ENCODE peak calls at places on chromosomes 11 and 22, in six cellular contexts. E, O, Y, A, K and D are unnamed samples. For H3K79me2, the result is how much of the 10 kb centered on the place peaks cover.

GRCh38 chr11:46047520-46047919 is 73.7 kb downstream of the PHF21A start:
- DNase-seq in Y (no peak), A (no peak), K (no peak), O (peak), E (peak), D (no peak)

GRCh38 chr22:16651217-16651616 is 58.6 kb upstream of the CCT8L2 start:
- DNase-seq in Y (no peak), A (no peak), E (no peak), O (no peak), K (no peak), D (no peak)

GRCh38 chr11:47186076-47186936 is at the start of gene PACSIN3:
- DNase-seq in K (no peak), E (no peak), A (peak), Y (peak), O (peak), D (peak)

GRCh38 chr11:117144477-117145392 is 648 bp downstream of the PAFAH1B2 start:
- DNase-seq in Y (peak), A (peak), O (peak), E (peak), K (no peak), D (peak)

GRCh38 chr22:46066691-46067090 is 83.6 kb upstream of the PPARA start:
- DNase-seq in Y (peak), E (no peak), K (no peak), A (no peak), O (peak), D (no peak)

GRCh38 chr11:111792314-111792713 is 26.1 kb upstream of the PPP2R1B start:
- DNase-seq in A (no peak), O (no peak), K (no peak), Y (no peak), E (no peak), D (no peak)

GRCh38 chr11:58968251-58968711 is 29.0 kb downstream of the GLYATL1 start:
- DNase-seq in Y (no peak), O (no peak), E (no peak), K (no peak), A (no peak), D (no peak)

GRCh38 chr11:72411623-72412532 is 22.5 kb downstream of the CLPB start:
- DNase-seq in A (no peak), O (no peak), E (no peak), K (no peak), Y (no peak), D (no peak)

GRCh38 chr11:45092901-45093760 is 53.3 kb upstream of the PRDM11 start:
- DNase-seq in Y (no peak), O (peak), E (no peak), K (no peak), A (no peak), D (no peak)

GRCh38 chr11:131977231-131977630 is 606.8 kb downstream of the NTM start:
- DNase-seq in K (no peak), Y (no peak), A (no peak), E (no peak), O (peak), D (no peak)

GRCh38 chr22:33728847-33729246 is 191.4 kb downstream of the LARGE1 start:
- DNase-seq in O (no peak), Y (no peak), K (no peak), A (no peak), E (peak), D (no peak)

GRCh38 chr22:31838917-31839316 is 85.1 kb downstream of the DEPDC5 start:
- DNase-seq in A (no peak), K (no peak), Y (no peak), E (peak), O (no peak), D (no peak)

GRCh38 chr11:45021001-45021400 is 70.3 kb upstream of the TP53I11 start:
- DNase-seq in O (no peak), E (no peak), K (no peak), A (peak), Y (peak), D (peak)

GRCh38 chr11:57349491-57350274 is 11.5 kb downstream of the P2RX3 start:
- DNase-seq in A (peak), O (peak), K (peak), E (no peak), Y (peak), D (peak)

GRCh38 chr11:8090756-8091155 is 9.7 kb downstream of the TUB start:
- DNase-seq in A (peak), O (peak), Y (peak), E (no peak), K (peak), D (peak)

GRCh38 chr11:46149342-46149741 is 28.1 kb upstream of the PHF21A start:
- DNase-seq in O (no peak), A (peak), Y (no peak), K (no peak), E (no peak), D (no peak)

GRCh38 chr11:72072348-72072747 is 8.0 kb downstream of the NUMA1 start:
- DNase-seq in O (peak), E (peak), A (no peak), K (peak), Y (peak), D (peak)

GRCh38 chr11:67482736-67483497 is at the start of gene AIP:
- DNase-seq in O (peak), E (peak), K (peak), A (peak), Y (peak), D (peak)

GRCh38 chr11:11993814-11994213 is 14.6 kb downstream of the DKK3 start:
- DNase-seq in K (peak), Y (peak), E (peak), O (peak), A (no peak), D (no peak)

GRCh38 chr11:110376711-110377324 is 52.9 kb upstream of the FDX1 start:
- DNase-seq in K (peak), A (peak), E (peak), O (peak), Y (peak), D (peak)

GRCh38 chr22:23085351-23085671 is 15.0 kb downstream of the GNAZ start:
- DNase-seq in A (no peak), O (no peak), K (no peak), E (no peak), Y (no peak), D (no peak)

GRCh38 chr11:69682221-69682620 is 7.1 kb upstream of the LTO1 start:
- DNase-seq in Y (no peak), K (no peak), O (no peak), A (no peak), E (peak), D (no peak)

GRCh38 chr22:34897126-34897525 is 168.8 kb upstream of the ISX start:
- DNase-seq in O (no peak), K (no peak), A (no peak), E (no peak), Y (no peak), D (no peak)

GRCh38 chr22:27075891-27076290 is 418.5 kb downstream of the MIAT start:
- DNase-seq in E (peak), O (no peak), K (no peak), A (peak), Y (no peak), D (no peak)

DNA sequence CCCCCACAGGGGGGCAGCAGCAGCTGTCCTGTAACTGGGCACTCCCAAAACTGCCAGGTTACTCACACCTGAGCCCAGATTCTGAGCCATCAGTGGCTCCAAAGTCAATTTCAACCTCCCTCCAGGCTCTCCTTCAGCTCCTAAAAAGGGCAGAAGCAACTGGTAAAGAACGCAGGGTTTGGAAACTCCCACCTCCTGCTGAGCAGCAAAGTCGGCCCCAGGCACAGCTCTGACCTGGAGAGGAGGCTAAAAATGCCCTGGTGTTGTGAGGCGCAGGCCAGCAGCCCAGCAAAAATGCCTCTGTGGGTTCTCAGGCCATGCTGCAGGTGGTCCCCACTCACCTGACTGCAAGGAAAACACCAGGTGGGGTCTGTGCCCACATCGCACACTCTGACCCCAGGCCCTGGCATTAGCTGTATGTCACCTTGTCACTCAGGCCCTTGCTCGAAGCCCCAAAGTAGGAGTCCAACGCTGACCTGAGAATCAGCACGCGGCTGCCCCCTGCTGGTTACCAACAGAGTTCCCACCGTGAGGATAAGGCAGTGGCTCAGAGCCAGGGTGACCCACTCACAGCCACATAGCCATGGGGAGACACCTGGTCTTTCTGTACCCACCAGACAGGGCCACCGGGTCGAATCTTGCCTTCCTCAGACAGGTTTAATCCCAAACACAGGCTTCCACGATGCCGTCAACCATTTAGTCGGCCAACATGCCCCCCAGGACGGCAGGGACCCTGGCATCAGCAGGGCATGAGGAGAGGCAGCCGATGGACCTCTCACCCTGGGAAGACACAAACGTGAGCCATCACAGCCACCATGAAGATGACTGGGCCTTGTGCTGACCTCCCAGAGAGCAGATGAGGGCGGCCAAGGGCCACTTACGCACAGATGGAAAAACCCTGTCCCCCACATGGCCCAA is 11.1 kb downstream of the POLR3H start:
- DNase-seq in Y (peak), O (peak), K (no peak), A (peak), E (peak), D (peak)
- H3K79me2 ChIP-seq in Y (under half), O (half or more), K (half or more), A (under half), E (under half), D (under half)

DNA sequence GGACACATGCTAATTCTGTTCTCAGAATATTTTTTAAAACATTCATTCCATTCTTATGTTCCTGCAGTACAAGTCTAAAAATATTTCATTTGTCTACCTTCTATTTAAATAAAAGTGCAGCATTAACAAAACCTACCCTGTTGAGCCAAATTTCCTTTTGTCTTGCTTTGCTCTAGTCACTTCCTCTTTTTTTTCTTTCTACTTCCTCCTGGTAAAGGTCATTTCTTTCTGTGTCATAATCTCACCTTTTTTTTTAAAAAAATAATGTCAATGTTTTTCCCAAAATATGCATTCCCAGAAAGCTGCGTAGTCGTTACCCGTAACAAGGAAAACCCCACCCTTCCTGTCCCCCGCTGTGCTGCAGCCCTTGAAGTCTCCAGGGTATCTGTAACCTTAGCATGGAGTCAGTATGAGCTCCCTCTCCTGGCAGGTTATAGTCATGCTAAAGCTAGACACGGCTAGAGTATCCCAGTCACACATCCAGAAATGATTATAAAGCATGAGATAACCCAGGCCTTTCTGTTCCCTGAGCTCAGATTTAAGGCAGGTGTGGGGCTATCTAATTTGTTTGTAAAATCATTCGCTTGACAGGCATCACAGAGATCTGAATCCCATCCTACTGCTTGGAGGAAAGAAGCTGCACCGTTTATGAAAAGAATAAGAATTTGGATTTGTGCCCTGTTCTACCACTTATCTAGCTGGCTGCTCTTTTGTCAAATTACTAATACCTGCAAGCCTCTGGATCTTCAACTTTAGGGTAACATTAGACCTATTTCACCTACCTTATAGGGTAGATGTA is 51.1 kb upstream of the EED start:
- DNase-seq in E (peak), K (peak), O (peak), A (peak), Y (peak), D (peak)
- H3K27ac ChIP-seq in E (peak), K (no peak), O (no peak), A (peak), Y (peak), D (peak)

GRCh38 chr11:96151501-96151900 is 191.5 kb downstream of the MAML2 start:
- DNase-seq in O (no peak), E (peak), Y (no peak), K (no peak), A (no peak), D (no peak)

GRCh38 chr11:96152623-96153022 is 190.4 kb downstream of the MAML2 start:
- DNase-seq in Y (no peak), A (no peak), O (peak), K (no peak), E (peak), D (no peak)

GRCh38 chr11:96149743-96150555 is 193.0 kb downstream of the MAML2 start:
- DNase-seq in Y (no peak), E (peak), O (peak), K (no peak), A (no peak), D (no peak)

GRCh38 chr11:96147913-96148312 is 195.1 kb downstream of the MAML2 start:
- DNase-seq in E (peak), O (no peak), Y (no peak), A (no peak), K (no peak), D (no peak)

GRCh38 chr11:96150609-96151008 is 192.4 kb downstream of the MAML2 start:
- DNase-seq in Y (no peak), E (peak), A (no peak), K (no peak), O (no peak), D (no peak)
- H3K79me2 ChIP-seq in Y (under half), E (half or more), A (under half), K (under half), O (half or more), D (under half)

GRCh38 chr11:93208663-93209270 is 11.0 kb upstream of the SLC36A4 start:
- DNase-seq in Y (no peak), O (no peak), K (no peak), E (no peak), A (no peak), D (no peak)
- H3K27ac ChIP-seq in Y (no peak), O (no peak), K (no peak), E (no peak), A (no peak), D (no peak)

GRCh38 chr11:65572356-65573043 is at the start of gene FAM89B:
- DNase-seq in O (peak), Y (peak), A (peak), E (peak), K (no peak), D (peak)
- H3K79me2 ChIP-seq in O (half or more), Y (under half), A (half or more), E (half or more), K (half or more), D (half or more)

DNA sequence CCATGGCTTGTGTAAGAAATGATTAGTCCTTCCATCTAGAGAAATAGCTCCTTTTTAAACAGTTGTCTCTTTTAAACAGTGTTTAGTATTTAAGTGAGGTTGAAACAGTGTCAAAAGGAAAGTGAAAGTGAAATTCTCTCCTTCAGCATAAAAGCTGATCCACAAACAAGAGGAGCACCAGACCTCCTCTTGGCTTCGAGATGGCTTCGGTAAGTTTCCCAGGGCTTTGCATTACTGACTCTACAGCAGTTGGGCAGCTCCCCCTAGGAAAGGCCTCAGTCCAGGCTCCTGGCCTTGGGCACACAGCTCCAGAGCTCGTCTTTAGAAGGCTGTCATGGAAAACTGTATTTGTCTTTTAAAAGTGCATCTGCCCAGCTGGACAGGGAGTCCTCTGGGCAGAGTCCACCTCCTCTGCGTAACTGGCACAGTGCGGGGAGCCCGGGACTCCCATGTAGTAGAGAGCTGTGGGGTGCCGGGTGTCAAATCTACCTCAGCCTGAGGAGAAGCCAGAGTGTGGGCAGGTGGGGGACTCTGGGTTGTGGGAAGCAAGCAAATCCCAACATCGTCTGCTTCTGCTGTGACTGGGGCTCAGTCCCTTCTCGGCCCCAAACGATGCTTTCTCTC is at the start of gene PLAAT4:
- DNase-seq in Y (peak), E (no peak), K (no peak), A (no peak), O (peak), D (peak)
- H3K27ac ChIP-seq in Y (no peak), E (no peak), K (no peak), A (no peak), O (no peak), D (peak)